ENCODE peak calls at places on chromosomes 11 and 22, in six cellular contexts. O is H1, E is HCT116, X is K562, M is GM12878, C is HepG2. D is an unnamed sample.

GRCh38 chr11:61526956-61527731 is 18.6 kb downstream of the LRRC10B start:
- DNase-seq in O (no peak), E (no peak), X (no peak), M (no peak), C (no peak), D (no peak)

GRCh38 chr11:128896356-128896755 is 5.2 kb downstream of the KCNJ5 start:
- DNase-seq in O (no peak), E (no peak), X (no peak), M (no peak), C (no peak), D (no peak)

GRCh38 chr11:47337229-47337924 is 15.1 kb downstream of the MYBPC3 start:
- DNase-seq in O (no peak), E (peak), X (peak), M (no peak), C (no peak), D (no peak)

GRCh38 chr11:66008095-66008467 is 3.7 kb upstream of the CST6 start:
- DNase-seq in O (no peak), E (no peak), X (no peak), M (no peak), C (no peak), D (no peak)

GRCh38 chr22:48652796-48653195 is 1174.9 kb downstream of the BRD1 start:
- DNase-seq in O (no peak), E (no peak), X (no peak), M (no peak), C (no peak), D (no peak)

GRCh38 chr22:47196881-47197701 is 434.6 kb downstream of the TBC1D22A start:
- DNase-seq in O (no peak), E (no peak), X (no peak), M (no peak), C (no peak), D (no peak)

GRCh38 chr11:128525411-128526243 is 61.7 kb downstream of the ETS1 start:
- DNase-seq in O (no peak), E (no peak), X (no peak), M (no peak), C (no peak), D (no peak)

GRCh38 chr22:43666511-43666910 is 145.6 kb downstream of the EFCAB6 start:
- DNase-seq in O (no peak), E (no peak), X (no peak), M (no peak), C (no peak), D (no peak)

GRCh38 chr22:23691748-23692423 is 1.1 kb downstream of the RGL4 start:
- DNase-seq in O (no peak), E (no peak), X (no peak), M (no peak), C (no peak), D (no peak)

GRCh38 chr11:93605638-93606037 is 55.8 kb upstream of the CEP295 start:
- DNase-seq in O (no peak), E (no peak), X (no peak), M (no peak), C (no peak), D (no peak)

GRCh38 chr22:36192601-36193000 is 9.0 kb downstream of the APOL4 start:
- DNase-seq in O (no peak), E (no peak), X (no peak), M (no peak), C (no peak), D (peak)

GRCh38 chr11:129143335-129143734 is 48.8 kb downstream of the ARHGAP32 start:
- DNase-seq in O (peak), E (peak), X (no peak), M (no peak), C (peak), D (peak)

GRCh38 chr11:130314184-130314748 is 451 bp downstream of the ZBTB44 start:
- DNase-seq in O (no peak), E (peak), X (peak), M (no peak), C (peak), D (peak)
- TF ChIP-seq MAX in O (peak), E (peak), X (peak), M (no peak), C (peak), D (no peak)

DNA sequence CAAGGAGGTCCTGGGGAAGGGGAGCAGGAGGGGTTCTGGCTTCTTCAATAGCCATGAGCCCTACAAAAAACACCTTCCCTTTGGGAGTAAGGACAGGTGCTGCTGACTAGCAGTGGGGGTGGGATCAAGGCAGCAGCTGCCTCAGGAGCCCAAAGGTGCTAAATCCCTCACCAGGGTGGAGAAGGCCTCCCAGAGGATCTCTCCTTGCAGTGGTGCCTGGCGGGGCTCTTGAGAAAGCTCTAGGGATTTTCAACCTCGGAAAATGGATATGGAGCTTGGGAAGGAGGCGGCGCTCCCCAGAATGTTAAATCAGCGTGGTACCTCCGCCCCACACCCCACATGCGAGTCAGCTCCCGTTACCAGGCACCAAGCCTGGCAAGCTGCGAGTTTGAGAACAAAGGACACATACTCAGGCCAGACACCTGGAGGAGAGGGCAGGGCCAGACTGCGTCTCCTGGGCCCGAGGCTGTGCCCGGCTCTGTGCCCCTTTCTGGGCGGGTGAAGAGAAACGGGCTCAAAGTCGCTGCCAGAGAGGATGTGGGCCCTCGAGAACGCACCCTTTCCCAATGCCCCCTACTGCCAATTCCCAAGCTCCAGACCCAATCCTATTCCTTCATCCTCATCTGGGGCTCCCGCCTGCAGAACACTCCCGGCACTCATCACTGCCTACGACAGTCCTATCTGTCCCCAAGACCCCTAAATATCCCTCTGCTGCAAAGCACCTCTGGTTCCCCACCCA is 139.0 kb downstream of the BRD1 start:
- DNase-seq in O (no peak), E (no peak), X (no peak), M (no peak), C (no peak), D (no peak)
- TF ChIP-seq EZH2 in O (no peak), E (no peak), X (no peak), M (no peak), C (no peak), D (no peak)

DNA sequence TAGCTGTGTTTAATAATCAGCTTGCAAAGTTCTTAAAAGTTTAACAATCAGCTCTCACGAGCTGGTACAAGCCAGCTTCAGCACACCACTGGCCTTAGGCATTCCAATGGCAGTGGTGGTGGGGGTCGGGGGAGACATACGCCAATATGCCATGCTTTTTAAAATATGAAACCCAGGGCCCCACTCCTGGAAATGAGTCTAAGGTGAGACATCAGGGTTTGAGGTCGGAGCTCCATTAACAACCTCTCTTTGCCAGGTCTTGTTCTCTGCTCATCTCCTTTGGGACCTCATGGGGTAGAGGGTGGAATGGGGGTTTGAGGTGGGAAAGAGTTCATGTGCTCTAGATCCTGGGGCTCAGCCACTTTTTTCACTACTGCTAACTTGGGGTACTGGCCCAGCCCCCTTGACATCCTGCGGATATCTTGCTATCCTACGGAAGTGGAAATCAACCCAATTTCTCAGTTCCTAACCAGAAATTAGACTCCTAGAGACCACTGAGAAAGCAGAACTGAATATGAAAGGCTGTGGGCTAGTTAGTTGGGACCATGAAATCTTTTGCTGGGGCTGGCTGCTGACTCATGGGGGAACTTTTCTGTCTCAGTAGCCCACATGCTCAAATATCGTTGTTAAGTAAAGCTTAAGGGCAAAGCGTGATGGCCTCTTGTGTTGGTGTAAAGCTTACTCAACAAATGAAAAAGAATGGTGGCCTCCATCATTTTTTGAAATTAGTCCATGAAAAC is 90.1 kb downstream of the PDHX start:
- DNase-seq in O (no peak), E (no peak), X (no peak), M (peak), C (no peak), D (no peak)
- TF ChIP-seq MAX in O (no peak), E (no peak), X (no peak), M (peak), C (no peak), D (no peak)

GRCh38 chr11:31807791-31808074 is 3.4 kb downstream of the PAX6 start:
- DNase-seq in O (no peak), E (no peak), X (no peak), M (no peak), C (no peak), D (no peak)
- TF ChIP-seq EZH2 in O (no peak), E (no peak), X (no peak), M (no peak), C (no peak), D (no peak)

GRCh38 chr11:117387992-117388765 is 60.5 kb downstream of the CEP164 start:
- DNase-seq in O (no peak), E (no peak), X (no peak), M (no peak), C (no peak), D (no peak)

GRCh38 chr11:117382746-117383145 is 55.1 kb downstream of the CEP164 start:
- DNase-seq in O (no peak), E (no peak), X (no peak), M (no peak), C (no peak), D (no peak)

GRCh38 chr11:117385471-117385870 is 57.8 kb downstream of the CEP164 start:
- DNase-seq in O (no peak), E (no peak), X (no peak), M (no peak), C (no peak), D (no peak)

GRCh38 chr11:117384045-117384444 is 56.4 kb downstream of the CEP164 start:
- DNase-seq in O (no peak), E (no peak), X (no peak), M (no peak), C (peak), D (peak)

GRCh38 chr11:117385906-117386305 is 58.3 kb downstream of the CEP164 start:
- DNase-seq in O (no peak), E (no peak), X (no peak), M (no peak), C (no peak), D (no peak)
- TF ChIP-seq MAX in O (no peak), E (no peak), X (no peak), M (no peak), C (no peak), D (no peak)

DNA sequence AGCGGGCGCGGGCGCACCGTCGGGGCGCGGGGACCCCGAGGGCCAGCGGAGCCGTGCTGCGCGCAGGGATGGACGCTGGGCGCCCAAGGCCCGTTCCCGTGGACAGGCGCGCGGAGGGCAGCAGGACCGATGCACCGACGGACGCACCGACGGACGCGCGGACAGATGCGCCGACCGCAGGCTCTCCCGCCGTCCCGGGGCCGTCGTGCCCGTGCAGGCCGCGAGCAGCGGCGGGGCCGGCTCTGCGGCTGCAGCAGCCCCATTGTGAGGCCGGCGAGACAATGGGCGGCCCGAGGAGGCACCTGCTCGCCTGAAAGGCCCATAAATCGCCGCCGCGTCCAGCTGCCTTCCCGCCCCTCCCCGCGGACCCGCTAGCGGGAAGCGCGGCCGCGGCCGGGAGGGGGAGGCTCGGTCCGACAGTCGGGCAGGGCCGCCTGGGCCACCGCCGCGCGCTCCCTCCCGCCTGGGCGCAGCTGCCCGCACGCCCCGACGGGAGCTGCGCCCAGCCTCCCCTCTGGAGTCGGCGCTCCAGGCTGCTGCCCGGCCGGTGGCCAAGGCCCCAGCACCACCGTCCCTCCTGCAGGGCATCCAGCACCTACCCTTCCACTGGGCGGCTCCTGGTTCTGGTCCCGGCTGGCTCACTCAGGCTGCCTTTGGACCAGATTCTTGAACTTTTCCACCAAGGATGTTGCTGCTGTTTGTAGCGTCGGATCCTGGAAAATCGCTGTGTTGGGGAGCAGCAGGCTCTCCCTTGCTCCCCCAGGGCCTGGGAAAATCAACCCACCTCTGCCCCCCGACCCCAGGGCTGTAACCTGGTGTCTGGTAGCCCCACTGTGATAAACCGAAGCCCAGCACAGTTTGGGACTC is 15.8 kb downstream of the CDKN1C start:
- DNase-seq in O (no peak), E (no peak), X (no peak), M (no peak), C (no peak), D (no peak)
- TF ChIP-seq EZH2 in O (peak), E (no peak), X (no peak), M (no peak), C (no peak), D (peak)

GRCh38 chr11:134677338-134677948 is 265.4 kb upstream of the B3GAT1 start:
- DNase-seq in O (no peak), E (no peak), X (no peak), M (no peak), C (no peak), D (no peak)
- TF ChIP-seq MAX in O (no peak), E (no peak), X (no peak), M (no peak), C (no peak), D (no peak)

GRCh38 chr11:64607381-64608259 is 16.6 kb downstream of the SLC22A12 start:
- DNase-seq in O (no peak), E (no peak), X (no peak), M (no peak), C (no peak), D (no peak)

GRCh38 chr11:64609436-64610047 is 18.5 kb downstream of the SLC22A12 start:
- DNase-seq in O (no peak), E (no peak), X (peak), M (no peak), C (no peak), D (no peak)

GRCh38 chr11:64606796-64607380 is 15.9 kb downstream of the SLC22A12 start:
- DNase-seq in O (no peak), E (no peak), X (no peak), M (no peak), C (no peak), D (no peak)

GRCh38 chr11:64608636-64609035 is 17.6 kb downstream of the SLC22A12 start:
- DNase-seq in O (no peak), E (no peak), X (no peak), M (no peak), C (peak), D (no peak)

DNA sequence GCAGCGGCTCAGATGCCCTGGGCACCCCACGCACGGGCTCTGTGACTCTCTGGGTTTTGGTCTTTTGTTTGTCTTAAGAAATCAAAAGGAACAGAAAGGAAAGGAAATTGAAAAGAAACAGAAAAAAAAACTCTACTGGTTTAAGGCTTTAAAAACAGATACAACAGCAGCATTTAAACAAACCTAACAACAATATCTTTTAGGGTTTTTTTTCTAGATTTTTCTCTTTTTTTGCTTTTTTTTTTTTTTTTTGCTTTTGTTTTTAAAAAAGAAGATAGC is 17.2 kb downstream of the SLC22A12 start:
- DNase-seq in O (no peak), E (no peak), X (no peak), M (no peak), C (no peak), D (no peak)
- TF ChIP-seq EZH2 in O (no peak), E (no peak), X (no peak), M (no peak), C (no peak), D (no peak)

GRCh38 chr11:12173111-12173510 is 62.7 kb downstream of the MICAL2 start:
- DNase-seq in O (no peak), E (no peak), X (no peak), M (no peak), C (no peak), D (no peak)

GRCh38 chr11:12177739-12178338 is 67.4 kb downstream of the MICAL2 start:
- DNase-seq in O (no peak), E (no peak), X (no peak), M (no peak), C (no peak), D (no peak)

GRCh38 chr11:12172493-12173013 is 62.2 kb downstream of the MICAL2 start:
- DNase-seq in O (no peak), E (no peak), X (peak), M (no peak), C (no peak), D (no peak)

GRCh38 chr11:12174145-12175143 is 64.1 kb downstream of the MICAL2 start:
- DNase-seq in O (no peak), E (no peak), X (no peak), M (peak), C (no peak), D (peak)

GRCh38 chr11:12175694-12176241 is 65.4 kb downstream of the MICAL2 start:
- DNase-seq in O (no peak), E (peak), X (no peak), M (no peak), C (no peak), D (peak)
- TF ChIP-seq MAX in O (no peak), E (peak), X (no peak), M (no peak), C (no peak), D (no peak)

D was measured in endothelial cell of umbilical vein.